ENCODE peak calls at places on chromosomes 2 and 18, in four cellular contexts. R, L, N and E are unnamed samples.

GRCh38 chr2:237720962-237721361 is 77.6 kb upstream of the RBM44 start:
- DNase-seq in R (no peak), L (no peak), N (no peak), E (no peak)

GRCh38 chr2:64327129-64327509 is 126.8 kb upstream of the LGALSL start:
- DNase-seq in R (no peak), L (no peak), N (no peak), E (no peak)

GRCh38 chr2:172710584-172711024 is 25.0 kb upstream of the RAPGEF4 start:
- DNase-seq in R (no peak), L (peak; percentile 56), N (no peak), E (peak; percentile 32)

GRCh38 chr2:43032248-43032893 is 194.0 kb downstream of the ZFP36L2 start:
- DNase-seq in R (peak; percentile 90), L (no peak), N (peak; percentile 59), E (no peak)

GRCh38 chr2:199015072-199015471 is 442.7 kb downstream of the SATB2 start:
- DNase-seq in R (no peak), L (no peak), N (no peak), E (no peak)

GRCh38 chr18:31680836-31681568 is 3.4 kb downstream of the B4GALT6 start:
- DNase-seq in R (no peak), L (peak; percentile 37), N (no peak), E (no peak)

GRCh38 chr2:96716388-96716787 is 23.5 kb downstream of the LMAN2L start:
- DNase-seq in R (no peak), L (no peak), N (no peak), E (no peak)

GRCh38 chr2:151032741-151033152 is 228.9 kb downstream of the RBM43 start:
- DNase-seq in R (no peak), L (no peak), N (no peak), E (no peak)

GRCh38 chr18:13611616-13612110 is 114.7 kb downstream of the FAM210A start:
- DNase-seq in R (no peak), L (no peak), N (peak; percentile 80), E (no peak)

GRCh38 chr2:101844055-101844635 is 146.6 kb downstream of the MAP4K4 start:
- DNase-seq in R (no peak), L (no peak), N (no peak), E (no peak)

GRCh38 chr2:45675130-45675812 is 23.8 kb downstream of the PRKCE start:
- DNase-seq in R (peak; percentile 23), L (no peak), N (no peak), E (no peak)

GRCh38 chr2:46351388-46352141 is 54.4 kb downstream of the EPAS1 start:
- DNase-seq in R (no peak), L (no peak), N (peak; percentile 91), E (no peak)

GRCh38 chr2:216056739-216057138 is 24.9 kb downstream of the PECR start:
- DNase-seq in R (no peak), L (peak; percentile 12), N (no peak), E (no peak)

GRCh38 chr2:238289574-238289973 is 1.2 kb upstream of the PER2 start:
- DNase-seq in R (no peak), L (no peak), N (peak; percentile 81), E (no peak)

GRCh38 chr2:72681016-72681995 is 144.5 kb downstream of the EXOC6B start:
- DNase-seq in R (no peak), L (no peak), N (no peak), E (no peak)

GRCh38 chr2:235505210-235505741 is 11.4 kb downstream of the AGAP1 start:
- DNase-seq in R (no peak), L (no peak), N (no peak), E (no peak)

GRCh38 chr2:36663851-36664715 is 32.4 kb upstream of the VIT start:
- DNase-seq in R (no peak), L (peak; percentile 55), N (no peak), E (no peak)

GRCh38 chr2:164794432-164795231 is 47.0 kb downstream of the COBLL1 start:
- DNase-seq in R (no peak), L (no peak), N (no peak), E (no peak)

GRCh38 chr2:167192833-167193232 is 304.6 kb downstream of the XIRP2 start:
- DNase-seq in R (no peak), L (no peak), N (no peak), E (no peak)

GRCh38 chr2:105934467-105934866 is 189.8 kb downstream of the NCK2 start:
- DNase-seq in R (no peak), L (no peak), N (no peak), E (no peak)

GRCh38 chr2:240232961-240233890 is 92.8 kb upstream of the OTOS start:
- DNase-seq in R (peak; percentile 96), L (peak; percentile 90), N (peak; percentile 89), E (peak; percentile 86)

GRCh38 chr18:75110846-75111415 is 98.0 kb downstream of the PTGR3 start:
- DNase-seq in R (no peak), L (no peak), N (no peak), E (no peak)

GRCh38 chr2:64467463-64467843 is 13.5 kb downstream of the LGALSL start:
- DNase-seq in R (no peak), L (no peak), N (peak; percentile 77), E (no peak)

GRCh38 chr2:1588994-1589611 is 155.2 kb downstream of the PXDN start:
- DNase-seq in R (no peak), L (no peak), N (no peak), E (no peak)

GRCh38 chr2:193240752-193241151 is 1046.0 kb upstream of the TMEFF2 start:
- DNase-seq in R (no peak), L (no peak), N (no peak), E (no peak)

GRCh38 chr2:231244382-231245252 is 46.2 kb downstream of the ARMC9 start:
- DNase-seq in R (no peak), L (no peak), N (no peak), E (no peak)
- TF ChIP-seq POLR2A in R (no peak), L (no peak), N (no peak), E (no peak)

DNA sequence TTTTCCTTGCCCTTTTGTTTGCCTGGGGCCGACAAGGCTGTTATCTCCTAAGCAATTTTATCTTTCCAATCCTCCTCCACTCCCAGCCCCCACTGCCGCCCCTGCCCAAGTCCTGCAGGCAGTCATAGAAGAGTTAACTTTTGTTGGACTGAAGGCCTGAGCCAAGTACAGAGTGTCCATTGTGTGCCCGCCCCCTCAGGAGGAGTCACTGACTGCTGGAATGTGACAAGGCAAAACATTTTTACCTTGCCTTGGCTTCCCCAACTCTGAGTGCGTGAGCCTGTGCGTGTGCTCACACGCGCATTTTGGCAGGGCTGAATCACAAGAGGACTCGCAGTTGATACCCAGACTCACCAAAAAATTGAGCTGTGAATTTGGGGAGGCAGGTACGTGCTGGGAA is 16.2 kb downstream of the SETBP1 start:
- DNase-seq in R (peak; percentile 35), L (no peak), N (no peak), E (no peak)
- TF ChIP-seq POLR2A in R (no peak), L (no peak), N (no peak), E (no peak)

GRCh38 chr18:3593904-3594759 is 144.2 kb downstream of the TGIF1 start:
- DNase-seq in R (peak; percentile 88), L (peak; percentile 81), N (peak; percentile 92), E (peak; percentile 50)
- TF ChIP-seq POLR2A in R (peak; percentile 46), L (peak; percentile 12), N (peak; percentile 51), E (peak; percentile 23)

GRCh38 chr2:11634584-11634983 is 35.4 kb downstream of the NTSR2 start:
- DNase-seq in R (no peak), L (no peak), N (peak; percentile 50), E (no peak)
- TF ChIP-seq POLR2A in R (no peak), L (no peak), N (no peak), E (no peak)

GRCh38 chr2:241272722-241273551 is 42.5 kb downstream of the HDLBP start:
- DNase-seq in R (peak; percentile 79), L (no peak), N (no peak), E (peak; percentile 60)
- TF ChIP-seq POLR2A in R (no peak), L (peak; percentile 34), N (no peak), E (peak; percentile 77)

DNA sequence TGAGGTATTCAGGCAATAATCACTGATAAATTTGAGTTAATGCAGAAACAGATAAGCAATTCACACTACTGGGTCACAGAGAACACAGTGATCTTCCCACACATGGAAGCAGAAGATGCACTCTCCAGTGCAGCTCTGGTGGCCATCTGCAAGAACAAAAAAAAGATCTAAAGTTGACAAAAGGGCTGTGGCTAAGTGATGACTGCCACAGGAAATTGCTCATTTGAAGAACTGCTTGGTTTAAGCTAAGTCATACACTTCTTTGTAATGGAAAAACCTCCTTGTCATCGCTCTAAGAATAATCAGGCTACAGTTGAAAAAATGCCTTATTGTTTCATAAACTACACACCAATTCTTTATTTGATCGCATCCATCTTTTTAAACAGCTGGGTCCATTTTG is 115.1 kb downstream of the DTNB start:
- DNase-seq in R (no peak), L (no peak), N (no peak), E (peak; percentile 38)
- TF ChIP-seq POLR2A in R (no peak), L (no peak), N (no peak), E (no peak)

DNA sequence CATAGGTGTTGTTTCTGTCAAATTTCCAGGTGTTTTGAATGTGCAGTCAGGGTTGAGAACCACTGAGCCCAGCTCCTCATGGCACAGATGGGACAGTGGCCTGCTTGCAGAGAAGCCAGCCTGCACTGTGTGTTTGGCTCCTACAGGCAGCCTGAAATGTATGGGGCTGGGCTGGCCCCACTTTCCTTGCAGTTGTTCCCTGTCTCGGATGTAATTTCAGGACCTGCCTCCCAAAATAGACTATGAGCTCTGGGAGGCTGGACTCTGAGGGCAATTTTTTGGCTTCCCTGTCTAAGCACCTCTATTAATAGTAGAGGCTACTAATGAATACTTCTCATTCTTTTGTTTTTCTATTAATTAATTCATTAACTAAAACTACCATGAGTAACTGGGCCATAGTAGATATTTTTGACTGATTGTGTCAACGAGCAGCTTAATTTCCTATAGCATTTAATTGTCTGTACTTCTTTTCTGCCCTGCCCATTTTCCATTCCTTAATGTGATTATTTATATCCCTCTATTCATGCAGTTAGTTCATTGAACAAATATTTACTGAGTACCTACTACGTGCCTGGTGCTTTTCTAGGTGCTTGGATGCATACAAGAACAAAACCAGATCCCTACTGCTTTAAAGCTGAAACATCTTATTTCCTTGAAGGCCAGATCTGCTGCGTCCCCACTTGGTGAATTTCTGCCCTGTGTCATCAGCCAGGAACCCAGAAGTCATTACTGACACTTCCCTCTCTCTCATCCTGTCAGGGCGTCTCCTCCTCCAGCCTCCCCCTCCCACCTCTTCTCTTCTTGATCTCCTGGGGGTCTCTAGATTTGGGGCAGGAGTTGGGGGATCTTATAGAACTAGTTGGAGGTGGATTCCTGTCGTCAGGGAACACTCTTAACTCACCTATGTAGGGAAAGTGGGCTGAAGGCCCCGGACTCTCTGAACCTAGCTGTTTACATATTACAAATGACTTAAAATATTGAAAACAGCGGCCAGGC is 16.3 kb downstream of the DYSF start:
- DNase-seq in R (no peak), L (no peak), N (no peak), E (no peak)
- TF ChIP-seq POLR2A in R (no peak), L (no peak), N (no peak), E (no peak)